ENCODE peak calls at places on chromosomes 4 and X, in eight cellular contexts. Q is left ventricle myocardium inferior; N is IMR-90; G is iris pigment epithelial cell; V is RPMI7951; O is naive B cell; R is activated CD8-positive, alpha-beta memory T cell treated with anti-CD3 and anti-CD28 coated beads for 48 hours; Z is activated CD4-positive, alpha-beta T cell treated with anti-CD3 and anti-CD28 coated beads, Interleukin-2, amount 50 U/mL, for 4 hours. B is an unnamed sample.

GRCh38 chr4:41611881-41612871 is 74.2 kb downstream of the LIMCH1 start:
- DNase-seq in G (peak), Z (no peak), Q (peak), R (no peak), O (no peak), V (peak), N (peak), B (no peak)

GRCh38 chr4:20313237-20314030 is 61.7 kb downstream of the SLIT2 start:
- DNase-seq in Z (no peak), O (no peak), N (no peak), V (no peak), R (no peak), G (no peak), Q (no peak), B (no peak)

GRCh38 chr4:138308421-138308820 is 66.3 kb upstream of the SLC7A11 start:
- DNase-seq in V (peak), G (peak), R (no peak), N (peak), Q (no peak), O (no peak), Z (no peak), B (no peak)

GRCh38 chr4:152460488-152460887 is 75.4 kb downstream of the FBXW7 start:
- DNase-seq in Z (no peak), V (peak), G (peak), O (no peak), R (no peak), N (peak), Q (no peak), B (no peak)

GRCh38 chrX:18354369-18355329 is at the start of gene SCML2:
- DNase-seq in R (no peak), O (peak), V (peak), G (peak), Z (peak), Q (peak), N (peak), B (peak)

GRCh38 chr4:142516686-142517145 is 329.4 kb downstream of the INPP4B start:
- DNase-seq in Q (no peak), R (no peak), V (no peak), N (peak), O (no peak), G (peak), Z (no peak), B (no peak)

GRCh38 chr4:113607998-113608397 is 153.5 kb downstream of the CAMK2D start:
- DNase-seq in Q (no peak), R (no peak), N (no peak), V (no peak), G (no peak), Z (no peak), O (no peak), B (no peak)

GRCh38 chrX:119168104-119168503 is 40.5 kb upstream of the KIAA1210 start:
- DNase-seq in Z (no peak), O (no peak), N (no peak), Q (no peak), V (no peak), G (no peak), R (no peak), B (no peak)

GRCh38 chr4:114694770-114695169 is 96.2 kb downstream of the UGT8 start:
- DNase-seq in V (peak), Q (no peak), R (no peak), O (peak), Z (no peak), G (peak), N (peak), B (no peak)

GRCh38 chr4:38160487-38161207 is 200.4 kb downstream of the PTTG2 start:
- DNase-seq in G (peak), N (peak), Z (peak), R (no peak), Q (no peak), O (peak), V (peak), B (peak)

GRCh38 chrX:150421816-150422215 is 58.7 kb downstream of the MAMLD1 start:
- DNase-seq in V (no peak), Q (peak), G (no peak), N (peak), Z (no peak), O (no peak), R (no peak), B (no peak)

GRCh38 chr4:112231779-112232713 is at the start of gene AP1AR:
- DNase-seq in O (peak), Q (peak), N (peak), Z (peak), R (peak), G (peak), V (peak), B (peak)

GRCh38 chrX:152895724-152896420 is 2.0 kb upstream of the ZNF185 start:
- DNase-seq in O (no peak), R (no peak), V (peak), N (no peak), Q (no peak), G (no peak), Z (no peak), B (no peak)

GRCh38 chrX:41452972-41453371 is 5.8 kb downstream of the NYX start:
- DNase-seq in Q (no peak), V (peak), O (no peak), R (no peak), N (peak), Z (no peak), G (peak), B (no peak)

GRCh38 chr4:16226816-16227461 is 668 bp upstream of the TAPT1 start:
- DNase-seq in Z (peak), O (no peak), R (peak), G (peak), Q (peak), N (no peak), V (peak), B (peak)

GRCh38 chrX:38649674-38650647 is 88.6 kb downstream of the TSPAN7 start:
- DNase-seq in R (no peak), V (no peak), N (no peak), Z (no peak), O (no peak), Q (no peak), G (no peak), B (no peak)

GRCh38 chr4:104093247-104093646 is 373.5 kb upstream of the TACR3 start:
- DNase-seq in Q (no peak), Z (no peak), N (no peak), G (no peak), R (no peak), V (no peak), O (no peak), B (no peak)

GRCh38 chr4:6855692-6856297 is 53.8 kb upstream of the TBC1D14 start:
- DNase-seq in O (no peak), Q (no peak), Z (peak), G (peak), V (peak), N (peak), R (no peak), B (peak)

GRCh38 chrX:46628406-46629371 is 55.1 kb downstream of the CHST7 start:
- DNase-seq in V (peak), R (no peak), N (peak), Q (peak), Z (no peak), G (peak), O (peak), B (no peak)

GRCh38 chrX:45351478-45351877 is 150.8 kb upstream of the DIPK2B start:
- DNase-seq in G (peak), V (peak), O (no peak), Q (no peak), R (no peak), Z (no peak), N (peak), B (no peak)

GRCh38 chr4:17236686-17237085 is 275.2 kb downstream of the QDPR start:
- DNase-seq in N (peak), G (peak), R (no peak), O (no peak), V (peak), Z (no peak), Q (no peak), B (no peak)

GRCh38 chrX:149506349-149506748 is 1.2 kb upstream of the IDS start:
- DNase-seq in G (no peak), V (no peak), N (no peak), O (no peak), Z (no peak), R (no peak), Q (no peak), B (no peak)

GRCh38 chrX:53471346-53471745 is 37.2 kb upstream of the HSD17B10 start:
- DNase-seq in R (no peak), Z (no peak), G (no peak), O (no peak), N (no peak), Q (no peak), V (peak), B (no peak)

GRCh38 chrX:119698835-119699234 is 5.9 kb upstream of the SEPTIN6 start:
- DNase-seq in N (peak), O (no peak), G (peak), R (no peak), Q (no peak), Z (no peak), V (peak), B (no peak)

GRCh38 chr4:78926825-78927224 is 12.4 kb downstream of the PAQR3 start:
- DNase-seq in V (no peak), R (no peak), Q (no peak), Z (no peak), N (no peak), O (no peak), G (no peak), B (no peak)

GRCh38 chr4:62402088-62402806 is 1202.1 kb downstream of the ADGRL3 start:
- DNase-seq in Q (no peak), N (no peak), V (no peak), R (no peak), O (no peak), Z (no peak), G (no peak), B (no peak)

GRCh38 chr4:138311771-138312535 is 69.8 kb upstream of the SLC7A11 start:
- DNase-seq in Q (no peak), R (no peak), N (peak), Z (no peak), G (peak), O (no peak), V (no peak), B (no peak)

GRCh38 chrX:119145241-119145653 is 17.6 kb upstream of the KIAA1210 start:
- DNase-seq in O (no peak), N (no peak), G (peak), R (no peak), Z (no peak), V (no peak), Q (no peak), B (no peak)

GRCh38 chrX:27336466-27337091 is 126.6 kb downstream of the PPP4R3C start:
- DNase-seq in V (peak), G (peak), O (no peak), N (peak), Z (no peak), R (peak), Q (no peak), B (peak)

B was measured in activated T-helper 9 cell treated with anti-CD3 and anti-CD28 coated beads, Interleukin-2, amount 50 U/mL, for 16 hours.